ENCODE peak calls at places on chromosomes 3 and 15, in five cellular contexts. One of them, this sample, is unnamed.

GRCh38 chr3:23567917-23568316 is 237.8 kb upstream of the UBE2E1 start:
- DNase-seq in retinal pigment epithelial cell: peak; percentile 67
- DNase-seq in activated CD8-positive, alpha-beta memory T cell treated with anti-CD3 and anti-CD28 coated beads, Interleukin-2, amount 50 U/mL, for 48 hours: no peak
- DNase-seq in T-helper 1 cell: no peak
- DNase-seq in transverse colon: no peak
- DNase-seq in this sample: peak; percentile 95

GRCh38 chr3:65596511-65597224 is 442.1 kb downstream of the MAGI1 start:
- DNase-seq in T-helper 1 cell: no peak
- DNase-seq in activated CD8-positive, alpha-beta memory T cell treated with anti-CD3 and anti-CD28 coated beads, Interleukin-2, amount 50 U/mL, for 48 hours: no peak
- DNase-seq in transverse colon: no peak
- DNase-seq in retinal pigment epithelial cell: no peak
- DNase-seq in this sample: no peak

GRCh38 chr3:9491506-9491905 is 62.1 kb downstream of the LHFPL4 start:
- DNase-seq in transverse colon: no peak
- DNase-seq in T-helper 1 cell: no peak
- DNase-seq in activated CD8-positive, alpha-beta memory T cell treated with anti-CD3 and anti-CD28 coated beads, Interleukin-2, amount 50 U/mL, for 48 hours: no peak
- DNase-seq in retinal pigment epithelial cell: no peak
- DNase-seq in this sample: no peak

GRCh38 chr15:40003491-40003916 is 35.5 kb downstream of the SRP14 start:
- DNase-seq in T-helper 1 cell: no peak
- DNase-seq in activated CD8-positive, alpha-beta memory T cell treated with anti-CD3 and anti-CD28 coated beads, Interleukin-2, amount 50 U/mL, for 48 hours: no peak
- DNase-seq in transverse colon: no peak
- DNase-seq in retinal pigment epithelial cell: no peak
- DNase-seq in this sample: no peak

GRCh38 chr15:74983725-74984231 is 11.6 kb upstream of the SCAMP5 start:
- DNase-seq in retinal pigment epithelial cell: no peak
- DNase-seq in activated CD8-positive, alpha-beta memory T cell treated with anti-CD3 and anti-CD28 coated beads, Interleukin-2, amount 50 U/mL, for 48 hours: peak; percentile 69
- DNase-seq in T-helper 1 cell: no peak
- DNase-seq in transverse colon: no peak
- DNase-seq in this sample: no peak

GRCh38 chr15:64667736-64668161 is 107.6 kb downstream of the RBPMS2 start:
- DNase-seq in T-helper 1 cell: no peak
- DNase-seq in activated CD8-positive, alpha-beta memory T cell treated with anti-CD3 and anti-CD28 coated beads, Interleukin-2, amount 50 U/mL, for 48 hours: no peak
- DNase-seq in transverse colon: no peak
- DNase-seq in retinal pigment epithelial cell: no peak
- DNase-seq in this sample: peak; percentile 44

GRCh38 chr15:85878866-85879265 is 84.1 kb upstream of the KLHL25 start:
- DNase-seq in T-helper 1 cell: no peak
- DNase-seq in retinal pigment epithelial cell: no peak
- DNase-seq in activated CD8-positive, alpha-beta memory T cell treated with anti-CD3 and anti-CD28 coated beads, Interleukin-2, amount 50 U/mL, for 48 hours: no peak
- DNase-seq in transverse colon: no peak
- DNase-seq in this sample: no peak

GRCh38 chr3:53799338-53799865 is 46.8 kb downstream of the CHDH start:
- DNase-seq in T-helper 1 cell: no peak
- DNase-seq in activated CD8-positive, alpha-beta memory T cell treated with anti-CD3 and anti-CD28 coated beads, Interleukin-2, amount 50 U/mL, for 48 hours: no peak
- DNase-seq in transverse colon: no peak
- DNase-seq in retinal pigment epithelial cell: no peak
- DNase-seq in this sample: no peak

GRCh38 chr3:129984124-129984523 is 9.6 kb downstream of the TRH start:
- DNase-seq in retinal pigment epithelial cell: no peak
- DNase-seq in activated CD8-positive, alpha-beta memory T cell treated with anti-CD3 and anti-CD28 coated beads, Interleukin-2, amount 50 U/mL, for 48 hours: no peak
- DNase-seq in transverse colon: no peak
- DNase-seq in T-helper 1 cell: no peak
- DNase-seq in this sample: peak; percentile 6

GRCh38 chr3:53231532-53232511 is 24.0 kb downstream of the TKT start:
- DNase-seq in transverse colon: no peak
- DNase-seq in retinal pigment epithelial cell: no peak
- DNase-seq in T-helper 1 cell: no peak
- DNase-seq in activated CD8-positive, alpha-beta memory T cell treated with anti-CD3 and anti-CD28 coated beads, Interleukin-2, amount 50 U/mL, for 48 hours: no peak
- DNase-seq in this sample: no peak

GRCh38 chr15:22811640-22812039 is 25.2 kb downstream of the NIPA1 start:
- DNase-seq in transverse colon: peak; percentile 65
- DNase-seq in T-helper 1 cell: no peak
- DNase-seq in activated CD8-positive, alpha-beta memory T cell treated with anti-CD3 and anti-CD28 coated beads, Interleukin-2, amount 50 U/mL, for 48 hours: no peak
- DNase-seq in retinal pigment epithelial cell: no peak
- DNase-seq in this sample: peak; percentile 37

GRCh38 chr3:14534379-14535191 is 5.6 kb downstream of the GRIP2 start:
- DNase-seq in activated CD8-positive, alpha-beta memory T cell treated with anti-CD3 and anti-CD28 coated beads, Interleukin-2, amount 50 U/mL, for 48 hours: no peak
- DNase-seq in transverse colon: no peak
- DNase-seq in retinal pigment epithelial cell: no peak
- DNase-seq in T-helper 1 cell: no peak
- DNase-seq in this sample: no peak

GRCh38 chr3:195897081-195897852 is 11.1 kb downstream of the TNK2 start:
- DNase-seq in retinal pigment epithelial cell: no peak
- DNase-seq in transverse colon: no peak
- DNase-seq in T-helper 1 cell: no peak
- DNase-seq in activated CD8-positive, alpha-beta memory T cell treated with anti-CD3 and anti-CD28 coated beads, Interleukin-2, amount 50 U/mL, for 48 hours: no peak
- DNase-seq in this sample: peak; percentile 82

GRCh38 chr3:151837057-151837456 is 23.1 kb downstream of the AADAC start:
- DNase-seq in transverse colon: no peak
- DNase-seq in retinal pigment epithelial cell: peak; percentile 36
- DNase-seq in T-helper 1 cell: no peak
- DNase-seq in activated CD8-positive, alpha-beta memory T cell treated with anti-CD3 and anti-CD28 coated beads, Interleukin-2, amount 50 U/mL, for 48 hours: no peak
- DNase-seq in this sample: peak; percentile 82

GRCh38 chr3:196914866-196915265 is 27.5 kb downstream of the NCBP2 start:
- DNase-seq in T-helper 1 cell: no peak
- DNase-seq in activated CD8-positive, alpha-beta memory T cell treated with anti-CD3 and anti-CD28 coated beads, Interleukin-2, amount 50 U/mL, for 48 hours: no peak
- DNase-seq in retinal pigment epithelial cell: no peak
- DNase-seq in transverse colon: no peak
- DNase-seq in this sample: no peak

GRCh38 chr15:63858881-63859280 is 25.1 kb upstream of the HERC1 start:
- DNase-seq in T-helper 1 cell: no peak
- DNase-seq in transverse colon: no peak
- DNase-seq in activated CD8-positive, alpha-beta memory T cell treated with anti-CD3 and anti-CD28 coated beads, Interleukin-2, amount 50 U/mL, for 48 hours: no peak
- DNase-seq in retinal pigment epithelial cell: peak; percentile 27
- DNase-seq in this sample: peak; percentile 6

GRCh38 chr3:123089611-123090301 is 22.9 kb downstream of the PDIA5 start:
- DNase-seq in activated CD8-positive, alpha-beta memory T cell treated with anti-CD3 and anti-CD28 coated beads, Interleukin-2, amount 50 U/mL, for 48 hours: no peak
- DNase-seq in T-helper 1 cell: no peak
- DNase-seq in retinal pigment epithelial cell: no peak
- DNase-seq in transverse colon: no peak
- DNase-seq in this sample: no peak

GRCh38 chr3:118817748-118818165 is 216.9 kb downstream of the IGSF11 start:
- DNase-seq in retinal pigment epithelial cell: peak; percentile 18
- DNase-seq in activated CD8-positive, alpha-beta memory T cell treated with anti-CD3 and anti-CD28 coated beads, Interleukin-2, amount 50 U/mL, for 48 hours: no peak
- DNase-seq in transverse colon: peak; percentile 13
- DNase-seq in T-helper 1 cell: no peak
- DNase-seq in this sample: peak; percentile 57

GRCh38 chr3:61358364-61358763 is 107.1 kb upstream of the FHIT start:
- DNase-seq in T-helper 1 cell: no peak
- DNase-seq in transverse colon: peak; percentile 74
- DNase-seq in retinal pigment epithelial cell: no peak
- DNase-seq in activated CD8-positive, alpha-beta memory T cell treated with anti-CD3 and anti-CD28 coated beads, Interleukin-2, amount 50 U/mL, for 48 hours: no peak
- DNase-seq in this sample: peak; percentile 75

GRCh38 chr3:183369117-183369516 is 59.3 kb downstream of the MCF2L2 start:
- DNase-seq in retinal pigment epithelial cell: no peak
- DNase-seq in transverse colon: no peak
- DNase-seq in activated CD8-positive, alpha-beta memory T cell treated with anti-CD3 and anti-CD28 coated beads, Interleukin-2, amount 50 U/mL, for 48 hours: no peak
- DNase-seq in T-helper 1 cell: no peak
- DNase-seq in this sample: no peak

GRCh38 chr15:50463423-50464358 is 39.5 kb downstream of the USP8 start:
- DNase-seq in transverse colon: no peak
- DNase-seq in retinal pigment epithelial cell: no peak
- DNase-seq in T-helper 1 cell: no peak
- DNase-seq in activated CD8-positive, alpha-beta memory T cell treated with anti-CD3 and anti-CD28 coated beads, Interleukin-2, amount 50 U/mL, for 48 hours: no peak
- DNase-seq in this sample: peak; percentile 77

GRCh38 chr15:46059921-46060565 is 425.2 kb downstream of the SQOR start:
- DNase-seq in activated CD8-positive, alpha-beta memory T cell treated with anti-CD3 and anti-CD28 coated beads, Interleukin-2, amount 50 U/mL, for 48 hours: no peak
- DNase-seq in transverse colon: no peak
- DNase-seq in retinal pigment epithelial cell: no peak
- DNase-seq in T-helper 1 cell: no peak
- DNase-seq in this sample: no peak

GRCh38 chr3:129481783-129482332 is 41.8 kb downstream of the IFT122 start:
- DNase-seq in T-helper 1 cell: peak; percentile 20
- DNase-seq in transverse colon: no peak
- DNase-seq in activated CD8-positive, alpha-beta memory T cell treated with anti-CD3 and anti-CD28 coated beads, Interleukin-2, amount 50 U/mL, for 48 hours: no peak
- DNase-seq in retinal pigment epithelial cell: no peak
- DNase-seq in this sample: no peak